ENCODE peak calls at places on chromosomes 12 and 14, in eight cellular contexts. R is ovary, N is fibroblast of lung, O is heart left ventricle, K is sigmoid colon, Q is IMR-90, I is colonic mucosa, A is A549. G is an unnamed sample.

GRCh38 chr12:88836156-88836555 is 255.9 kb upstream of the KITLG start:
- DNase-seq in R (no peak), I (no peak), Q (no peak), K (no peak), O (no peak), A (peak; percentile 9), N (no peak), G (no peak)

GRCh38 chr14:101120636-101121398 is 217.3 kb upstream of the RTL1 start:
- DNase-seq in Q (no peak), I (peak; percentile 27), K (peak; percentile 68), A (no peak), N (no peak), O (peak; percentile 40), R (no peak), G (peak; percentile 68)

GRCh38 chr12:62656576-62657362 is 190.1 kb downstream of the MON2 start:
- DNase-seq in N (no peak), R (no peak), A (no peak), I (no peak), O (no peak), Q (no peak), K (no peak), G (no peak)

GRCh38 chr12:53726946-53727309 is 324 bp downstream of the CALCOCO1 start:
- DNase-seq in Q (peak; percentile 34), K (no peak), I (no peak), N (peak; percentile 40), R (peak; percentile 44), O (no peak), A (no peak), G (peak; percentile 49)

GRCh38 chr12:95733156-95733825 is 57.3 kb downstream of the NTN4 start:
- DNase-seq in N (peak; percentile 92), A (peak; percentile 37), Q (peak; percentile 95), R (no peak), O (no peak), I (peak; percentile 33), K (no peak), G (peak; percentile 31)

GRCh38 chr14:79967001-79967400 is 244.3 kb downstream of the DIO2 start:
- DNase-seq in I (no peak), R (no peak), N (no peak), Q (peak; percentile 74), O (no peak), K (no peak), A (no peak), G (no peak)

GRCh38 chr12:111677186-111677585 is 8.6 kb downstream of the BRAP start:
- DNase-seq in K (no peak), I (no peak), N (no peak), Q (no peak), A (no peak), O (no peak), R (no peak), G (no peak)

GRCh38 chr12:132275110-132275531 is 54.3 kb downstream of the GALNT9 start:
- DNase-seq in K (no peak), R (no peak), I (peak; percentile 74), A (peak; percentile 83), O (no peak), Q (peak; percentile 20), N (peak; percentile 36), G (peak; percentile 65)

GRCh38 chr14:33790996-33791395 is 159.9 kb downstream of the EGLN3 start:
- DNase-seq in K (no peak), Q (no peak), I (no peak), N (no peak), R (no peak), O (no peak), A (no peak), G (no peak)

GRCh38 chr12:19671695-19672094 is 232.4 kb downstream of the AEBP2 start:
- DNase-seq in N (peak; percentile 52), A (no peak), I (no peak), R (no peak), Q (peak; percentile 20), O (no peak), K (no peak), G (no peak)

GRCh38 chr14:88505621-88506020 is 49.2 kb downstream of the PTPN21 start:
- DNase-seq in Q (no peak), N (no peak), R (no peak), I (no peak), A (no peak), K (no peak), O (no peak), G (no peak)

GRCh38 chr14:20684662-20685456 is 499 bp downstream of the RNASE4 start:
- DNase-seq in Q (peak; percentile 43), K (peak; percentile 88), A (peak; percentile 83), R (peak; percentile 60), O (peak; percentile 40), N (peak; percentile 50), I (peak; percentile 71), G (peak; percentile 58)

GRCh38 chr12:124687695-124688301 is 120.4 kb upstream of the NCOR2 start:
- DNase-seq in O (peak; percentile 56), N (peak; percentile 39), Q (no peak), R (no peak), I (peak; percentile 26), K (no peak), A (no peak), G (no peak)

GRCh38 chr14:35385042-35385839 is 19.3 kb downstream of the NFKBIA start:
- DNase-seq in O (peak; percentile 85), I (peak; percentile 77), A (peak; percentile 89), K (peak; percentile 98), N (peak; percentile 89), R (peak; percentile 88), Q (peak; percentile 93), G (peak; percentile 78)

GRCh38 chr14:27409936-27410335 is 812.1 kb upstream of the NOVA1 start:
- DNase-seq in R (no peak), I (no peak), Q (no peak), N (no peak), O (no peak), A (no peak), K (no peak), G (no peak)

GRCh38 chr12:129101404-129101803 is 248.1 kb downstream of the GLT1D1 start:
- DNase-seq in O (no peak), I (no peak), A (no peak), K (no peak), N (no peak), Q (no peak), R (no peak), G (no peak)

GRCh38 chr12:115437061-115437567 is 753.1 kb upstream of the TBX3 start:
- DNase-seq in Q (no peak), A (no peak), O (peak; percentile 74), K (no peak), I (no peak), R (no peak), N (no peak), G (peak; percentile 20)

GRCh38 chr12:109256011-109256410 is 53.1 kb downstream of the FOXN4 start:
- DNase-seq in A (no peak), I (no peak), R (no peak), N (no peak), Q (no peak), K (peak; percentile 33), O (no peak), G (no peak)

GRCh38 chr14:56452989-56453388 is 126.6 kb upstream of the TMEM260 start:
- DNase-seq in A (no peak), N (no peak), R (no peak), O (no peak), Q (no peak), K (no peak), I (no peak), G (no peak)

GRCh38 chr12:2364566-2365165 is 311.9 kb downstream of the CACNA1C start:
- DNase-seq in N (no peak), I (no peak), O (no peak), Q (no peak), R (no peak), K (peak; percentile 50), A (no peak), G (no peak)

GRCh38 chr12:2359725-2360629 is 307.2 kb downstream of the CACNA1C start:
- DNase-seq in N (no peak), A (no peak), K (peak; percentile 50), I (no peak), R (no peak), Q (no peak), O (no peak), G (no peak)

GRCh38 chr12:2358986-2359658 is 306.3 kb downstream of the CACNA1C start:
- DNase-seq in O (no peak), A (no peak), N (no peak), I (no peak), R (no peak), K (peak; percentile 58), Q (no peak), G (no peak)

GRCh38 chr12:2363836-2364565 is 311.2 kb downstream of the CACNA1C start:
- DNase-seq in K (peak; percentile 62), A (no peak), R (no peak), O (no peak), Q (no peak), I (peak; percentile 46), N (no peak), G (peak; percentile 73)

GRCh38 chr12:2360630-2361170 is 307.9 kb downstream of the CACNA1C start:
- DNase-seq in I (no peak), K (peak; percentile 21), N (no peak), O (no peak), A (no peak), Q (no peak), R (no peak), G (no peak)
- TF ChIP-seq CTCF in I (no peak), K (no peak), N (no peak), O (peak; percentile 26), A (no peak), Q (peak; percentile 10), R (no peak), G (no peak)

DNA sequence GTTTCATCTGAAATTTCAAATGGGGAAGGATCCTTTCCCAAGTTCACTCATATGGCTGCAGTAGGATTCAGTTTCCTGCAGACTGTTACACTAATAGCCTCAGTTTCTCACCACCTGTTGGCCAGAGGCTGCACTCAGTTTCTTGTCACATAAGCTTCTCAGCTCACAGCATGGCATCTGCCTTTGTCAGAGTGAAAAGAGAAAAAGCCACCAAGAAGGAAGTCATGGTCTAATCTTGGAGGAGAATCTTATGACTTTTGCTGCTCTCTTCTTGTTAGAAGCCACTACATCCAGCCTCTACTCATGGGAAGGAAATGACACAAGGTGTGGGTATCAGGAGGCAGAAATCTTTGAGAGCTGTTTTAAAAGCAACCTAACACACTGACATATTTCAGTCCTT is 39.4 kb upstream of the BTG1 start:
- DNase-seq in R (no peak), A (no peak), Q (no peak), K (no peak), I (no peak), N (no peak), O (no peak), G (no peak)
- H3K4me3 ChIP-seq in R (no peak overlapping the region), A (no peak overlapping the region), Q (no peak overlapping the region), K (no peak overlapping the region), I (no peak overlapping the region), N (no peak overlapping the region), O (no peak overlapping the region), G (no peak overlapping the region)

GRCh38 chr12:34406228-34406995 is 384.1 kb downstream of the ALG10 start:
- DNase-seq in I (peak; percentile 3), Q (no peak), N (no peak), R (peak; percentile 4), O (peak; percentile 4), K (peak; percentile 29), A (no peak), G (peak; percentile 21)
- H3K9me3 ChIP-seq in I (no peaks in the 10 kb centered on the region), Q (peaks cover 48% of the 10 kb centered on the region), N (no peaks in the 10 kb centered on the region), R (peaks cover 9% of the 10 kb centered on the region), O (peaks cover 69% of the 10 kb centered on the region), K (peaks cover 35% of the 10 kb centered on the region), A (peaks cover 17% of the 10 kb centered on the region), G (peaks cover 100% of the 10 kb centered on the region)

DNA sequence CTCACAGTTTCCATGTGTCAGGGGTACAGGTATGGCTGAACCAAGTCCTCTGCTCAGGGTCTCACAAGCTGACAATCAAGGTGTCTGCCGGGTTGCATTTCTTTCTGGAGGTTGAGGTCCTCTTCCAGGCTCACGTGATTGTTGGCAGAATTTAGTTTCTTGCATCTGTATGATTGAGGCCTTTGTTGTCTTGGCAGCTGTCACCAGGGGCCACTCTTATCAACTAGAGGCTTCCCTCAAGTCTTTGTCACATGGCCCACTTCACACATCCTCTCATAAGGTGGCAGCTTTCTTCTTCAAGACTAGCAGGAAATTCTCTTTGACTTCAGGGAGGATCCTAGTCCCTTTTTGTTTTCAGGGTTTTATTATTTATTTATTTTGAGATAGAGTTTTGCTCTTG is 46.0 kb upstream of the FOS start:
- DNase-seq in Q (no peak), R (no peak), N (no peak), I (no peak), A (no peak), K (no peak), O (no peak), G (no peak)
- TF ChIP-seq CTCF in Q (no peak), R (no peak), N (no peak), I (no peak), A (no peak), K (no peak), O (no peak), G (no peak)

G was measured in mucosa of descending colon.